ENCODE peak calls at places on chromosomes 7 and 10, in four cellular contexts. One of them, this sample, is unnamed. For H3K36me3, the result is how much of the 10 kb centered on the place peaks cover.

GRCh38 chr10:73886085-73886529 is 11.8 kb upstream of the CAMK2G start:
- DNase-seq in right lobe of liver: peak
- DNase-seq in aorta: peak
- DNase-seq in Panc1: peak
- DNase-seq in this sample: no peak

GRCh38 chr7:122027058-122027457 is 117.0 kb downstream of the AASS start:
- DNase-seq in right lobe of liver: no peak
- DNase-seq in aorta: no peak
- DNase-seq in Panc1: no peak
- DNase-seq in this sample: no peak

GRCh38 chr10:49053053-49053997 is 62.0 kb downstream of the VSTM4 start:
- DNase-seq in right lobe of liver: no peak
- DNase-seq in aorta: no peak
- DNase-seq in Panc1: no peak
- DNase-seq in this sample: no peak

GRCh38 chr10:90925078-90926029 is 4.5 kb upstream of the ANKRD1 start:
- DNase-seq in right lobe of liver: no peak
- DNase-seq in aorta: no peak
- DNase-seq in Panc1: no peak
- DNase-seq in this sample: no peak

GRCh38 chr7:17055596-17055995 is 173.8 kb upstream of the AGR3 start:
- DNase-seq in right lobe of liver: no peak
- DNase-seq in aorta: no peak
- DNase-seq in Panc1: no peak
- DNase-seq in this sample: no peak

GRCh38 chr10:31358688-31359330 is 39.8 kb downstream of the ZEB1 start:
- DNase-seq in right lobe of liver: no peak
- DNase-seq in aorta: no peak
- DNase-seq in Panc1: no peak
- DNase-seq in this sample: no peak

GRCh38 chr10:42899036-42899435 is 116.4 kb downstream of the BMS1 start:
- DNase-seq in right lobe of liver: no peak
- DNase-seq in aorta: no peak
- DNase-seq in Panc1: no peak
- DNase-seq in this sample: no peak

GRCh38 chr10:15141136-15142067 is 27.1 kb downstream of the NMT2 start:
- DNase-seq in right lobe of liver: no peak
- DNase-seq in aorta: no peak
- DNase-seq in Panc1: no peak
- DNase-seq in this sample: no peak

GRCh38 chr7:98123073-98123696 is 16.5 kb downstream of the LMTK2 start:
- DNase-seq in right lobe of liver: no peak
- DNase-seq in aorta: no peak
- DNase-seq in Panc1: no peak
- DNase-seq in this sample: no peak

GRCh38 chr10:77620731-77621130 is 16.9 kb downstream of the KCNMA1 start:
- DNase-seq in right lobe of liver: no peak
- DNase-seq in aorta: no peak
- DNase-seq in Panc1: no peak
- DNase-seq in this sample: no peak

GRCh38 chr10:88149906-88150305 is 286.5 kb downstream of the PTEN start:
- DNase-seq in right lobe of liver: no peak
- DNase-seq in aorta: no peak
- DNase-seq in Panc1: no peak
- DNase-seq in this sample: no peak

GRCh38 chr7:143381427-143382125 is 431 bp downstream of the ZYX start:
- DNase-seq in right lobe of liver: peak
- DNase-seq in aorta: peak
- DNase-seq in Panc1: no peak
- DNase-seq in this sample: no peak

GRCh38 chr7:7654964-7655363 is 14.4 kb downstream of the UMAD1 start:
- DNase-seq in right lobe of liver: no peak
- DNase-seq in aorta: no peak
- DNase-seq in Panc1: no peak
- DNase-seq in this sample: no peak

GRCh38 chr10:6766061-6766460 is 186.0 kb upstream of the PRKCQ start:
- DNase-seq in right lobe of liver: no peak
- DNase-seq in aorta: no peak
- DNase-seq in Panc1: no peak
- DNase-seq in this sample: no peak

GRCh38 chr10:24463683-24464426 is 254.9 kb downstream of the KIAA1217 start:
- DNase-seq in right lobe of liver: no peak
- DNase-seq in aorta: no peak
- DNase-seq in Panc1: peak
- DNase-seq in this sample: no peak

GRCh38 chr7:47340490-47340889 is 241.4 kb downstream of the TNS3 start:
- DNase-seq in right lobe of liver: no peak
- DNase-seq in aorta: no peak
- DNase-seq in Panc1: no peak
- DNase-seq in this sample: no peak

GRCh38 chr10:132335189-132336063 is 3.4 kb downstream of the LRRC27 start:
- DNase-seq in right lobe of liver: no peak
- DNase-seq in aorta: peak
- DNase-seq in Panc1: no peak
- DNase-seq in this sample: no peak

GRCh38 chr10:24900888-24901685 is 51.3 kb downstream of the PRTFDC1 start:
- DNase-seq in right lobe of liver: no peak
- DNase-seq in aorta: no peak
- DNase-seq in Panc1: no peak
- DNase-seq in this sample: no peak

GRCh38 chr7:39624935-39625694 is 1.7 kb downstream of the RALA start:
- DNase-seq in right lobe of liver: no peak
- DNase-seq in aorta: no peak
- DNase-seq in Panc1: no peak
- DNase-seq in this sample: no peak

GRCh38 chr10:26486304-26486703 is 48.2 kb downstream of the APBB1IP start:
- DNase-seq in right lobe of liver: no peak
- DNase-seq in aorta: peak
- DNase-seq in Panc1: no peak
- DNase-seq in this sample: no peak

GRCh38 chr10:110502072-110502845 is 4.6 kb downstream of the DUSP5 start:
- DNase-seq in right lobe of liver: no peak
- DNase-seq in aorta: no peak
- DNase-seq in Panc1: no peak
- DNase-seq in this sample: no peak

GRCh38 chr7:105136221-105136620 is 122.2 kb downstream of the KMT2E start:
- DNase-seq in right lobe of liver: no peak
- DNase-seq in aorta: no peak
- DNase-seq in Panc1: peak
- DNase-seq in this sample: no peak

GRCh38 chr7:105137898-105138297 is 123.9 kb downstream of the KMT2E start:
- DNase-seq in right lobe of liver: no peak
- DNase-seq in aorta: no peak
- DNase-seq in Panc1: no peak
- DNase-seq in this sample: no peak

GRCh38 chr7:105141068-105141467 is 127.1 kb downstream of the KMT2E start:
- DNase-seq in right lobe of liver: no peak
- DNase-seq in aorta: no peak
- DNase-seq in Panc1: no peak
- DNase-seq in this sample: peak

GRCh38 chr7:105133986-105134655 is 120.1 kb downstream of the KMT2E start:
- DNase-seq in right lobe of liver: no peak
- DNase-seq in aorta: no peak
- DNase-seq in Panc1: no peak
- DNase-seq in this sample: no peak

GRCh38 chr7:105139381-105139780 is 125.4 kb downstream of the KMT2E start:
- DNase-seq in right lobe of liver: no peak
- DNase-seq in aorta: no peak
- DNase-seq in Panc1: no peak
- DNase-seq in this sample: no peak
- H3K36me3 ChIP-seq in right lobe of liver: under half
- H3K36me3 ChIP-seq in aorta: under half
- H3K36me3 ChIP-seq in Panc1: under half
- H3K36me3 ChIP-seq in this sample: under half

GRCh38 chr7:81120803-81121202 is 202.0 kb upstream of the SEMA3C start:
- DNase-seq in right lobe of liver: no peak
- DNase-seq in aorta: no peak
- DNase-seq in Panc1: no peak
- DNase-seq in this sample: no peak
- H3K36me3 ChIP-seq in right lobe of liver: under half
- H3K36me3 ChIP-seq in aorta: under half
- H3K36me3 ChIP-seq in Panc1: under half
- H3K36me3 ChIP-seq in this sample: under half

DNA sequence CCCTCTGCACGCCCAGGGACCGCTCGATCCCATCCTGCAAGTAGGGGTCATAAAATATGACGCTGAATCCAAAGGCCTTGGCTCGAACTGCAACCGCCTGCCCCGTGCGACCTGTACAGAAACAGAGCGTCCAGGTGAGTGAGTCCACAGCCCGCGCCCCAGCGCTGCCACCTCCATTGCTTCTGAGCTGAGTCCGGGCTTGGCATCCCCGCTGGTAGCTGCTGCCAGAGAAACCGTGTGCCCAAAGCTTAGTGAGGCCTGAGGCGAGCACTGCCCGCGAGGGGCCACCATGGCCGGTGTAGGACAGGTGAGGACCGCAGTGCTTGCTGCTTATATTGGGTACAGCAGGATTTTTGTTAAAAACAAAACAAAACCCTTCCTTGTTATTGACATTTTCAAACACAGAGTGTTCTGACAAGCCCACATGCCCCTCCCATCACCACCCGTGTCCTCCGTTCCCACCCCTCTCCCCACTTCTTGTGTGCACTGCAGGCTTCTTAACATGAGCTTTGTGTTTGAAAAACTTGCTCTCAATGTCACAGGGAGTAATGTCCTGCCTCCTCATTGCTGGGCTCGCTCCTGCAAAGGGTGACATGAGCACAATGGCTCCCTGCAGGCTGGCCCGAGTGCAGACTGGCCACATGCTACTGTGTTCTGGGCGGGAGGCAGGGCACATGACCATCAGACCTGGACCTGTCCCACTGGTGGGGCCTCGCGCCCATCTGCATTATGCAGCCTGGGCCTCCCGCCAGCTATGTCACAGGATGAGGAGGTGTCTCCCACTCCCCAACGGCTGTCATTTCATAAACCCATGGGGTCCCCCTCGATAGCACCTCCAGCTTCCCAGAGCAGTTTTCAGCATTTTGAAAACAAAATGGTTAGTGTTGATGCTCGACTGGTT is 52.9 kb downstream of the ZRANB1 start:
- DNase-seq in right lobe of liver: peak
- DNase-seq in aorta: no peak
- DNase-seq in Panc1: no peak
- DNase-seq in this sample: no peak
- H3K36me3 ChIP-seq in right lobe of liver: under half
- H3K36me3 ChIP-seq in aorta: under half
- H3K36me3 ChIP-seq in Panc1: under half
- H3K36me3 ChIP-seq in this sample: under half

DNA sequence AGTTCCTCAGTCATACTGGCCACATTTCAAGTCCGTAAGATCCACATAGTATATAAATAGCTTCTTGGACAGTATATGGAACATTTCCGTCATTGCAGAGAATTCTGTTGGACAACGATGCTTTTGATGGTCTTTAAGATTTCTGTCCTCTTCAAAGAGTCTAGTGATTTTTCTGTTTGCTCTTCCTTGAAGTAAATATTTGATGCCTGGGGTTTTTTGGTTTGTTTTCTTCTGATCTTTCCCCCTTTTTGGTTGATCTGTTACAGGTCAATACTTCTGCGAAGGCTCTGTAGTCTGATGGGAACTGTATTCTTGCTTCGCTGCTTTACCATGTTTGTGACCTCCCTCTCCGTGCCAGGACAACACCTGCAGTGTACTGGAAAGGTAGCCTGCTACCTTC is 42.3 kb upstream of the VDAC2 start:
- DNase-seq in right lobe of liver: no peak
- DNase-seq in aorta: no peak
- DNase-seq in Panc1: no peak
- DNase-seq in this sample: no peak
- H3K36me3 ChIP-seq in right lobe of liver: under half
- H3K36me3 ChIP-seq in aorta: under half
- H3K36me3 ChIP-seq in Panc1: under half
- H3K36me3 ChIP-seq in this sample: under half

GRCh38 chr7:100190059-100190711 is 12.5 kb downstream of the STAG3 start:
- DNase-seq in right lobe of liver: no peak
- DNase-seq in aorta: no peak
- DNase-seq in Panc1: no peak
- DNase-seq in this sample: no peak
- H3K36me3 ChIP-seq in right lobe of liver: under half
- H3K36me3 ChIP-seq in aorta: under half
- H3K36me3 ChIP-seq in Panc1: under half
- H3K36me3 ChIP-seq in this sample: under half

This sample was measured in SK-N-MC.